ENCODE peak calls at places on chromosomes 4 and X, in five cellular contexts. One of them, this sample, is unnamed.

GRCh38 chr4:148445903-148446261 is 3.7 kb upstream of the NR3C2 start:
- DNase-seq in ascending aorta: no peak
- DNase-seq in activated B cell treated with CpG ODN at 0.5 μM for 24 hours: no peak
- DNase-seq in testis: no peak
- DNase-seq in Peyer's patch: no peak
- DNase-seq in this sample: no peak

GRCh38 chr4:40305329-40306193 is 29.6 kb upstream of the CHRNA9 start:
- DNase-seq in ascending aorta: no peak
- DNase-seq in activated B cell treated with CpG ODN at 0.5 μM for 24 hours: peak
- DNase-seq in Peyer's patch: peak
- DNase-seq in testis: no peak
- DNase-seq in this sample: no peak

GRCh38 chr4:173247316-173247715 is 78.7 kb downstream of the GALNT7 start:
- DNase-seq in Peyer's patch: no peak
- DNase-seq in ascending aorta: no peak
- DNase-seq in testis: no peak
- DNase-seq in activated B cell treated with CpG ODN at 0.5 μM for 24 hours: no peak
- DNase-seq in this sample: no peak

GRCh38 chr4:1967512-1968149 is 41.1 kb downstream of the NELFA start:
- DNase-seq in Peyer's patch: no peak
- DNase-seq in testis: no peak
- DNase-seq in ascending aorta: no peak
- DNase-seq in activated B cell treated with CpG ODN at 0.5 μM for 24 hours: no peak
- DNase-seq in this sample: no peak

GRCh38 chrX:34612036-34612435 is 45.0 kb downstream of the TMEM47 start:
- DNase-seq in Peyer's patch: no peak
- DNase-seq in ascending aorta: no peak
- DNase-seq in activated B cell treated with CpG ODN at 0.5 μM for 24 hours: no peak
- DNase-seq in testis: no peak
- DNase-seq in this sample: no peak

GRCh38 chr4:147843162-147843561 is 111.3 kb downstream of the ARHGAP10 start:
- DNase-seq in Peyer's patch: no peak
- DNase-seq in ascending aorta: no peak
- DNase-seq in activated B cell treated with CpG ODN at 0.5 μM for 24 hours: no peak
- DNase-seq in testis: no peak
- DNase-seq in this sample: no peak

GRCh38 chrX:69079278-69079677 is 86.0 kb downstream of the PJA1 start:
- DNase-seq in activated B cell treated with CpG ODN at 0.5 μM for 24 hours: no peak
- DNase-seq in testis: no peak
- DNase-seq in ascending aorta: no peak
- DNase-seq in Peyer's patch: no peak
- DNase-seq in this sample: no peak

GRCh38 chr4:114597410-114598115 is 1.0 kb upstream of the UGT8 start:
- DNase-seq in activated B cell treated with CpG ODN at 0.5 μM for 24 hours: no peak
- DNase-seq in testis: no peak
- DNase-seq in ascending aorta: no peak
- DNase-seq in Peyer's patch: no peak
- DNase-seq in this sample: no peak

GRCh38 chr4:175499735-175500352 is 312.2 kb downstream of the GPM6A start:
- DNase-seq in activated B cell treated with CpG ODN at 0.5 μM for 24 hours: no peak
- DNase-seq in testis: no peak
- DNase-seq in Peyer's patch: no peak
- DNase-seq in ascending aorta: no peak
- DNase-seq in this sample: no peak

GRCh38 chr4:143382539-143382938 is 45.9 kb downstream of the GAB1 start:
- DNase-seq in testis: no peak
- DNase-seq in Peyer's patch: no peak
- DNase-seq in activated B cell treated with CpG ODN at 0.5 μM for 24 hours: no peak
- DNase-seq in ascending aorta: no peak
- DNase-seq in this sample: no peak

GRCh38 chr4:89889289-89889688 is 5.4 kb upstream of the MMRN1 start:
- DNase-seq in testis: no peak
- DNase-seq in Peyer's patch: no peak
- DNase-seq in activated B cell treated with CpG ODN at 0.5 μM for 24 hours: no peak
- DNase-seq in ascending aorta: no peak
- DNase-seq in this sample: no peak
- TF ChIP-seq CTCF in testis: no peak
- TF ChIP-seq CTCF in Peyer's patch: no peak
- TF ChIP-seq CTCF in activated B cell treated with CpG ODN at 0.5 μM for 24 hours: no peak
- TF ChIP-seq CTCF in ascending aorta: no peak
- TF ChIP-seq CTCF in this sample: no peak

DNA sequence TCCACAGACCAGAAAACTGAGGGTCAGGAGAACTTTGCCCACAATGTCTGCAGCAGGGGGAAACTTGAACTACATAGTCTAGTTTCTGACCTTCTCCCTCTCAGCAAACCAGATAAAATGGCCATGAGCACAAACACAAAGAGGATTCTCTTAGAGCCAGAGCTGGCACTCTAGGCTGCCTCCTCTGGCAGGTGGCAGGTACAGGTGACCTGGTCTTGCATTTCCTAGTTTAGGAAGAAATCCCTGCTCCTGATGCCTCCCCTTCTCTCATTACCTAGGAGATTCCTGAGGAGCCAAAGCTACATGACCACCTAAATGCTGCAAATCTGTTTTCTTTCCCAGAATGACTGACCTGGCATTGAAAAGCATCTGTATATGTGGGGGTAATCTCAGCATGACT is 45.1 kb downstream of the ARHGEF9 start:
- DNase-seq in ascending aorta: no peak
- DNase-seq in Peyer's patch: no peak
- DNase-seq in activated B cell treated with CpG ODN at 0.5 μM for 24 hours: no peak
- DNase-seq in testis: no peak
- DNase-seq in this sample: no peak
- TF ChIP-seq CTCF in ascending aorta: no peak
- TF ChIP-seq CTCF in Peyer's patch: no peak
- TF ChIP-seq CTCF in activated B cell treated with CpG ODN at 0.5 μM for 24 hours: no peak
- TF ChIP-seq CTCF in testis: no peak
- TF ChIP-seq CTCF in this sample: no peak

GRCh38 chr4:8688041-8688907 is 95.7 kb downstream of the CPZ start:
- DNase-seq in ascending aorta: no peak
- DNase-seq in Peyer's patch: no peak
- DNase-seq in testis: peak
- DNase-seq in activated B cell treated with CpG ODN at 0.5 μM for 24 hours: no peak
- DNase-seq in this sample: no peak
- TF ChIP-seq CTCF in ascending aorta: no peak
- TF ChIP-seq CTCF in Peyer's patch: peak
- TF ChIP-seq CTCF in testis: peak
- TF ChIP-seq CTCF in activated B cell treated with CpG ODN at 0.5 μM for 24 hours: no peak
- TF ChIP-seq CTCF in this sample: peak

DNA sequence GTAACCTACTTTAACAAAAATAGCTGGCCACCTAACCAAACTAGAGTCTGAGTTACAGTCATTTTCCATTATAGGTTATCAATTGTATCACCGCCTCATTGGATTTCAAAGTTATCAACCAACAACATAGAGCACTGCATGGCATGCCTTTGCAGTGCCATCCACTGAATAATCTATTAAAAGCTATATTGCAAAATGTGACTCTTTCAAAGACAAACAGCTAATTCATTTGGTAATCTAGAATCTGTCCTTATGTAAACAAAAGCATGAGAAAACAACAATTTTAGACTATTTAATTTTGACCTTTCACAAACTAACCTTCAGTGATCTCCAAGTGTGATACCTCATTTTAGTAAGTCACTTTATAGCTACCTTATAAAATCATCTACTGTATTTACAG is 144.2 kb upstream of the SH3RF1 start:
- DNase-seq in testis: no peak
- DNase-seq in ascending aorta: no peak
- DNase-seq in Peyer's patch: no peak
- DNase-seq in activated B cell treated with CpG ODN at 0.5 μM for 24 hours: no peak
- DNase-seq in this sample: no peak
- TF ChIP-seq CTCF in testis: no peak
- TF ChIP-seq CTCF in ascending aorta: no peak
- TF ChIP-seq CTCF in Peyer's patch: no peak
- TF ChIP-seq CTCF in activated B cell treated with CpG ODN at 0.5 μM for 24 hours: no peak
- TF ChIP-seq CTCF in this sample: no peak

GRCh38 chr4:5825642-5826041 is 67.2 kb downstream of the CRMP1 start:
- DNase-seq in Peyer's patch: no peak
- DNase-seq in ascending aorta: no peak
- DNase-seq in testis: no peak
- DNase-seq in activated B cell treated with CpG ODN at 0.5 μM for 24 hours: no peak
- DNase-seq in this sample: no peak

GRCh38 chr4:5823542-5824211 is 69.2 kb downstream of the CRMP1 start:
- DNase-seq in Peyer's patch: no peak
- DNase-seq in testis: no peak
- DNase-seq in activated B cell treated with CpG ODN at 0.5 μM for 24 hours: no peak
- DNase-seq in ascending aorta: no peak
- DNase-seq in this sample: no peak

GRCh38 chr4:5826437-5827107 is 66.3 kb downstream of the CRMP1 start:
- DNase-seq in testis: no peak
- DNase-seq in Peyer's patch: no peak
- DNase-seq in ascending aorta: no peak
- DNase-seq in activated B cell treated with CpG ODN at 0.5 μM for 24 hours: no peak
- DNase-seq in this sample: no peak

GRCh38 chr4:5824227-5824626 is 68.7 kb downstream of the CRMP1 start:
- DNase-seq in activated B cell treated with CpG ODN at 0.5 μM for 24 hours: no peak
- DNase-seq in testis: no peak
- DNase-seq in Peyer's patch: no peak
- DNase-seq in ascending aorta: no peak
- DNase-seq in this sample: no peak

DNA sequence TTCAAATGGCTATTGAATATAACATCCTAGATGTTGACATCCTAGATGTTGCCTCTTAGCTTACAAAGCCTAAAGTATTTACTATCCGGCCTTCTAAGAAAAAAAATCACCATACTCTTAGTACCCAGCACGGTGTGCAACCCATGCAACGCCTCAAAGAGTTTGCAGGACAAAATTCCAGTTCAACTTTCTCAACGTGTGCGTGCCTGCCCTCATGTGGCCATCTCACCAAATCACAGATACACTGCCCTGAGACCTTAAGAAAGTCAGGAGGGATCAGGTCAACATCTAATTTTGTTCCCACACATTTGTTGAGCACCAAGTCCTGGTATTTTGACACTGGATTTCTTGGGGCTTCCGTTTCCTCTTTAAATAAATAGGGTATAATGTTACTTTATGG is 68.3 kb downstream of the CRMP1 start:
- DNase-seq in testis: peak
- DNase-seq in activated B cell treated with CpG ODN at 0.5 μM for 24 hours: no peak
- DNase-seq in Peyer's patch: no peak
- DNase-seq in ascending aorta: no peak
- DNase-seq in this sample: no peak
- TF ChIP-seq CTCF in testis: peak
- TF ChIP-seq CTCF in activated B cell treated with CpG ODN at 0.5 μM for 24 hours: no peak
- TF ChIP-seq CTCF in Peyer's patch: no peak
- TF ChIP-seq CTCF in ascending aorta: no peak
- TF ChIP-seq CTCF in this sample: peak

GRCh38 chr4:82428969-82429727 is 1.1 kb downstream of the HNRNPDL start:
- DNase-seq in ascending aorta: peak
- DNase-seq in Peyer's patch: peak
- DNase-seq in testis: peak
- DNase-seq in activated B cell treated with CpG ODN at 0.5 μM for 24 hours: peak
- DNase-seq in this sample: peak

GRCh38 chr4:82431026-82431745 is 796 bp downstream of the ENOPH1 start:
- DNase-seq in Peyer's patch: peak
- DNase-seq in testis: no peak
- DNase-seq in ascending aorta: no peak
- DNase-seq in activated B cell treated with CpG ODN at 0.5 μM for 24 hours: peak
- DNase-seq in this sample: no peak

GRCh38 chr4:82428526-82428968 is 1.7 kb downstream of the HNRNPDL start:
- DNase-seq in activated B cell treated with CpG ODN at 0.5 μM for 24 hours: no peak
- DNase-seq in Peyer's patch: no peak
- DNase-seq in testis: no peak
- DNase-seq in ascending aorta: no peak
- DNase-seq in this sample: no peak

GRCh38 chr4:82430193-82431025 is at the start of the genes ENOPH1 and HNRNPDL:
- DNase-seq in activated B cell treated with CpG ODN at 0.5 μM for 24 hours: peak
- DNase-seq in testis: peak
- DNase-seq in ascending aorta: peak
- DNase-seq in Peyer's patch: peak
- DNase-seq in this sample: peak

GRCh38 chr4:82429728-82430192 is 502 bp downstream of the HNRNPDL start:
- DNase-seq in Peyer's patch: no peak
- DNase-seq in activated B cell treated with CpG ODN at 0.5 μM for 24 hours: no peak
- DNase-seq in ascending aorta: peak
- DNase-seq in testis: no peak
- DNase-seq in this sample: no peak
- TF ChIP-seq CTCF in Peyer's patch: no peak
- TF ChIP-seq CTCF in activated B cell treated with CpG ODN at 0.5 μM for 24 hours: peak
- TF ChIP-seq CTCF in ascending aorta: no peak
- TF ChIP-seq CTCF in testis: no peak
- TF ChIP-seq CTCF in this sample: no peak

DNA sequence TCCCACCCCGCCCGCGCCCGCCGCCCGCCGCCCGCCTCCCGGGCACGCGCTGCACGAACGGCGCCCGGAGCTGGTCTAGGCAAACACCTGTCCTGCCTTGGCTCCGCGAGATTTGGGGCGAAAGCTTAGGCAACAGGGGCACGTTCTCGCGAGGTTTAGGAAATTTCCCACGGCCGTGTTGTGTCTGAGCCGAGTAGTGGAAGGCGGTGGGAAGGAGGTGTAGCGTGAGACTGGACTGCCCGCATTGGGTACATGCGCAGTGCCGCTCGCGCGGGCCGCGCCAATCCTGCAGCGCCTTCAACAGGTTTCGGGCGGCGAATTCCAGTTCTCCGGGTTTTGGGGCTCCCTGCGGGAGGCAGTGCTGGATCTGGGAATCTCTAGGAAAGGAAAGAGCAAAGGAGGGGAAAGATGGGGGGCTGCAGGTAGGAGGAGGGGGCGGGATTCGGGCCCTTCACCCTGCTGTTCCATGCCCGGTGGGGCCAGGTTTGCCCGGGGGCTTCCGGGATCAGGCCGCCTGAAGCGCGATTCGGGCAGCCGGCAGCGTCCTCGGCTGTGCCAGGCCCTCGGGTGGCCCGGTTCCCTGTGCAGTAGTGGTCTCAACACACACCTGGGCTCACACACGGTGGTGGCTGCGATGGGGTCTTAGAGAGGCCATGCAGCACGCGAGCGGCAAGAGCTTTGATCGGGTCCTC is 1.2 kb upstream of the RBPJ start:
- DNase-seq in testis: peak
- DNase-seq in ascending aorta: peak
- DNase-seq in Peyer's patch: peak
- DNase-seq in activated B cell treated with CpG ODN at 0.5 μM for 24 hours: peak
- DNase-seq in this sample: peak
- TF ChIP-seq CTCF in testis: peak
- TF ChIP-seq CTCF in ascending aorta: no peak
- TF ChIP-seq CTCF in Peyer's patch: peak
- TF ChIP-seq CTCF in activated B cell treated with CpG ODN at 0.5 μM for 24 hours: no peak
- TF ChIP-seq CTCF in this sample: peak

DNA sequence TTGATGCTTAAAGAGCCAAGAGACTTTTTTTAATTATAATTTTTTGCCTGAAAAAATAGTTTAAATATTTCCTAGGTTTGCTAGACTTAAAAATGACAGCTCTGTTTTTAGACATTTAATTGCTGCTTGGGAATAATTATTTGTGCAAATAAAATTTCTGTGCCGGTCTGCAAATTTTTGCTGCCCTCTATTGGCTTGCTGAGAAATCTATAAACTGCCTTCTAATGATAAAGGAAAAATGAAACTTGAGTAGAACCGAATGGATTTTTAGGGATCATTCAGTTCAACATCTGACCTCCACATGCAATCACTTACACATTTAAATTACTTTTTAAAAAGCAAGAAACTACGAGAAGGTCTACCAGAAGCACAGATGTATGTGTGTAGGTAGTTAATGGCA is 434.0 kb downstream of the FAM133A start:
- DNase-seq in activated B cell treated with CpG ODN at 0.5 μM for 24 hours: no peak
- DNase-seq in testis: no peak
- DNase-seq in ascending aorta: no peak
- DNase-seq in Peyer's patch: no peak
- DNase-seq in this sample: no peak
- TF ChIP-seq CTCF in activated B cell treated with CpG ODN at 0.5 μM for 24 hours: no peak
- TF ChIP-seq CTCF in testis: no peak
- TF ChIP-seq CTCF in ascending aorta: no peak
- TF ChIP-seq CTCF in Peyer's patch: no peak
- TF ChIP-seq CTCF in this sample: peak

GRCh38 chr4:164949448-164950118 is 27.9 kb downstream of the TRIM61 start:
- DNase-seq in ascending aorta: no peak
- DNase-seq in activated B cell treated with CpG ODN at 0.5 μM for 24 hours: no peak
- DNase-seq in Peyer's patch: no peak
- DNase-seq in testis: no peak
- DNase-seq in this sample: no peak
- TF ChIP-seq CTCF in ascending aorta: no peak
- TF ChIP-seq CTCF in activated B cell treated with CpG ODN at 0.5 μM for 24 hours: no peak
- TF ChIP-seq CTCF in Peyer's patch: no peak
- TF ChIP-seq CTCF in testis: no peak
- TF ChIP-seq CTCF in this sample: peak